ENCODE peak calls at places on chromosomes 12 and 14, in four cellular contexts. O is iris pigment epithelial cell; A is activated T-helper 9 cell treated with anti-CD3 and anti-CD28 coated beads, Interleukin-2, amount 50 U/mL, for 16 hours; I is activated T-cell treated with anti-CD3 and anti-CD28 coated beads, Interleukin-2, amount 50 U/mL, for 4 hours. P is an unnamed sample.
A peak's percentile ranks its signal among the peaks of the same experiment; 100 is the strongest.

GRCh38 chr14:61662437-61663311 is 32.6 kb upstream of the HIF1A start:
- DNase-seq in O (peak; percentile 88), A (peak; percentile 22), I (peak; percentile 33), P (peak; percentile 45)

GRCh38 chr12:120760349-120761245 is 35.0 kb downstream of the ACADS start:
- DNase-seq in O (no peak), A (no peak), I (no peak), P (no peak)

GRCh38 chr14:36171607-36172006 is 4.9 kb downstream of the PTCSC3 start:
- DNase-seq in O (no peak), A (no peak), I (no peak), P (no peak)

GRCh38 chr12:62210422-62210821 is 49.8 kb upstream of the USP15 start:
- DNase-seq in O (peak; percentile 66), A (no peak), I (peak; percentile 37), P (peak; percentile 70)

GRCh38 chr14:93713726-93714405 is 74.4 kb downstream of the PRIMA1 start:
- DNase-seq in O (no peak), A (no peak), I (no peak), P (peak; percentile 43)

GRCh38 chr12:66403746-66404145 is 101.5 kb downstream of the HELB start:
- DNase-seq in O (no peak), A (no peak), I (no peak), P (peak; percentile 47)

GRCh38 chr12:58906917-58907316 is 13.4 kb downstream of the LRIG3 start:
- DNase-seq in O (no peak), A (no peak), I (no peak), P (no peak)

GRCh38 chr12:55729592-55730446 is 1.0 kb upstream of the CD63 start:
- DNase-seq in O (peak; percentile 98), A (peak; percentile 50), I (peak; percentile 53), P (peak; percentile 98)

GRCh38 chr12:48924617-48925217 is 575 bp downstream of the FKBP11 start:
- DNase-seq in O (peak; percentile 56), A (peak; percentile 75), I (peak; percentile 79), P (peak; percentile 90)

GRCh38 chr12:48969847-48970701 is 1.5 kb downstream of the WNT10B start:
- DNase-seq in O (no peak), A (no peak), I (peak; percentile 59), P (peak; percentile 86)

GRCh38 chr14:91249841-91250616 is 5.5 kb upstream of the GPR68 start:
- DNase-seq in O (peak; percentile 36), A (no peak), I (no peak), P (peak; percentile 75)

GRCh38 chr14:56400426-56400825 is 179.2 kb upstream of the TMEM260 start:
- DNase-seq in O (peak; percentile 20), A (no peak), I (no peak), P (no peak)

GRCh38 chr12:89951050-89951693 is 242.5 kb upstream of the ATP2B1 start:
- DNase-seq in O (peak; percentile 40), A (no peak), I (no peak), P (no peak)

GRCh38 chr14:50335389-50335788 is 23.3 kb downstream of the DMAC2L start:
- DNase-seq in O (peak; percentile 66), A (no peak), I (no peak), P (peak; percentile 78)

GRCh38 chr12:68641138-68641537 is 30.4 kb downstream of the RAP1B start:
- DNase-seq in O (no peak), A (peak; percentile 13), I (peak; percentile 20), P (no peak)

GRCh38 chr12:65756956-65757511 is 67.2 kb upstream of the HMGA2 start:
- DNase-seq in O (peak; percentile 8), A (no peak), I (no peak), P (no peak)

GRCh38 chr12:12811343-12811742 is 1.8 kb upstream of the DDX47 start:
- DNase-seq in O (no peak), A (no peak), I (no peak), P (no peak)

GRCh38 chr12:131897875-131898274 is 3.5 kb downstream of the ULK1 start:
- DNase-seq in O (no peak), A (no peak), I (no peak), P (peak; percentile 48)

P was measured in endodermal cell.